ENCODE peak calls at places on chromosomes 13 and 19, in nine cellular contexts. L is AG09319, U is choroid plexus epithelial cell, Q is nephron progenitor cell, J is heart right ventricle, G is epithelial cell of esophagus, V is HFF-Myc, P is PC-3, R is fibroblast of lung. M is an unnamed sample.
A peak's percentile ranks its signal among the peaks of the same experiment; 100 is the strongest.

GRCh38 chr19:39046037-39046821 is 13.9 kb upstream of the FBXO27 start:
- DNase-seq in L (no peak), U (peak; percentile 10), Q (no peak), J (no peak), G (no peak), V (peak; percentile 30), P (peak; percentile 20), R (no peak), M (no peak)

GRCh38 chr13:19782049-19782726 is 557 bp downstream of the PSPC1 start:
- DNase-seq in L (peak; percentile 8), U (peak; percentile 67), Q (peak; percentile 60), J (peak; percentile 60), G (peak; percentile 57), V (no peak), P (peak; percentile 26), R (peak; percentile 57), M (peak; percentile 5)

GRCh38 chr19:54128441-54128725 is 9.2 kb upstream of the CNOT3 start:
- DNase-seq in L (no peak), U (no peak), Q (no peak), J (no peak), G (no peak), V (no peak), P (no peak), R (no peak), M (no peak)

GRCh38 chr13:34671136-34671535 is 270.9 kb upstream of the NBEA start:
- DNase-seq in L (no peak), U (no peak), Q (no peak), J (no peak), G (no peak), V (no peak), P (no peak), R (no peak), M (no peak)

GRCh38 chr13:111511805-111512504 is 191.5 kb downstream of the TEX29 start:
- DNase-seq in L (no peak), U (no peak), Q (no peak), J (no peak), G (no peak), V (no peak), P (no peak), R (no peak), M (no peak)

GRCh38 chr19:49413348-49413747 is 9.9 kb downstream of the PTH2 start:
- DNase-seq in L (no peak), U (no peak), Q (no peak), J (no peak), G (no peak), V (no peak), P (no peak), R (peak; percentile 8), M (no peak)

GRCh38 chr13:75279834-75280369 is 202.1 kb downstream of the TBC1D4 start:
- DNase-seq in L (no peak), U (no peak), Q (no peak), J (no peak), G (no peak), V (no peak), P (no peak), R (no peak), M (no peak)

GRCh38 chr19:51166846-51167490 is 24.9 kb downstream of the SIGLEC7 start:
- DNase-seq in L (no peak), U (peak; percentile 23), Q (no peak), J (no peak), G (no peak), V (no peak), P (no peak), R (no peak), M (no peak)

GRCh38 chr13:41311607-41312500 is 787 bp downstream of the NAA16 start:
- DNase-seq in L (no peak), U (peak; percentile 38), Q (peak; percentile 62), J (peak; percentile 49), G (peak; percentile 48), V (no peak), P (peak; percentile 35), R (peak; percentile 52), M (no peak)

GRCh38 chr19:5355076-5355475 is 14.5 kb upstream of the PTPRS start:
- DNase-seq in L (no peak), U (no peak), Q (no peak), J (no peak), G (no peak), V (no peak), P (peak; percentile 33), R (no peak), M (no peak)

GRCh38 chr13:48780713-48781341 is 127.1 kb downstream of the CYSLTR2 start:
- DNase-seq in L (no peak), U (no peak), Q (no peak), J (no peak), G (no peak), V (no peak), P (no peak), R (no peak), M (no peak)

GRCh38 chr19:33231511-33231910 is 5.9 kb upstream of the SLC7A10 start:
- DNase-seq in L (peak; percentile 15), U (peak; percentile 60), Q (no peak), J (no peak), G (peak; percentile 12), V (no peak), P (no peak), R (peak; percentile 69), M (peak; percentile 42)

GRCh38 chr13:93984876-93985275 is 494.6 kb downstream of the DCT start:
- DNase-seq in L (no peak), U (no peak), Q (no peak), J (no peak), G (no peak), V (no peak), P (no peak), R (no peak), M (no peak)

GRCh38 chr13:66886248-66886647 is 343.9 kb downstream of the PCDH9 start:
- DNase-seq in L (no peak), U (no peak), Q (no peak), J (no peak), G (peak; percentile 1), V (no peak), P (no peak), R (no peak), M (no peak)

GRCh38 chr19:35592226-35592625 is 6.3 kb downstream of the PMIS2 start:
- DNase-seq in L (no peak), U (peak; percentile 72), Q (peak; percentile 18), J (no peak), G (peak; percentile 73), V (no peak), P (peak; percentile 52), R (peak; percentile 62), M (no peak)

GRCh38 chr19:49570138-49570856 is 10.1 kb downstream of the NOSIP start:
- DNase-seq in L (peak; percentile 60), U (peak; percentile 91), Q (peak; percentile 60), J (no peak), G (peak; percentile 86), V (peak; percentile 77), P (peak; percentile 92), R (peak; percentile 89), M (peak; percentile 56)

GRCh38 chr19:4910594-4911273 is 1.4 kb downstream of the UHRF1 start:
- DNase-seq in L (no peak), U (peak; percentile 66), Q (peak; percentile 19), J (no peak), G (peak; percentile 39), V (no peak), P (peak; percentile 80), R (peak; percentile 46), M (no peak)

DNA sequence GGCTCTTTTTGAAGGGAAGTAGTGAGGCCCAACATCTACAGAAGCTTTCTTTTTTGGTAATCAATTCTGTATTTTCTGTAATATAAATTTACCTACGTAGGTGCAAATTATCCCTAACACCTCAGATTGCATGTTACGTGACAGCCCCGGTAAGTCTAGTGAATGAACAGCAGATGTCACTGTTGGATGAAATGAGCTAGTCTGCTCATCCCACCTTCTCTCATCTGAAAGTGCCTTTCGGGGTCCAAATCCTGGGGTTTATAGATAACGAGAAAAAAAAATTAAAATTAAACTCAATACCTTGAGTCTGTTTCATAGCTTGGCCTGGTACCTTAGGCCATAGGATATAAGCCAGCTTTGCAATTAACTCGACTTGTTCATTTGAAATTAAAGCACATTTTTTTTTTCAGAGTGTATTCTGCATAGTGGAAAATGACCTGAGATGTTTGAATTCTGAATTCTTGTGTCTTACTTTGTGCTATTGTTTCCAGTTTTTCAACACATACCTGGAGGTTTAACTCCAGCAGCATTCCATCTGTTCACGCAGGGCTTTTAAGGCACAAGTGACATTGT is 548.2 kb downstream of the GPC5 start:
- DNase-seq in L (no peak), U (peak; percentile 62), Q (peak; percentile 15), J (no peak), G (peak; percentile 30), V (no peak), P (peak; percentile 23), R (peak; percentile 54), M (no peak)
- TF ChIP-seq CTCF in L (no peak), U (peak; percentile 76), Q (peak; percentile 70), J (peak; percentile 6), G (peak; percentile 65), V (peak; percentile 18), P (peak; percentile 57), R (no peak), M (no peak)

GRCh38 chr19:40774916-40775631 is at the start of gene MIA:
- DNase-seq in L (no peak), U (no peak), Q (no peak), J (no peak), G (peak; percentile 18), V (no peak), P (no peak), R (no peak), M (no peak)
- TF ChIP-seq CTCF in L (no peak), U (no peak), Q (no peak), J (no peak), G (no peak), V (no peak), P (no peak), R (no peak), M (no peak)

DNA sequence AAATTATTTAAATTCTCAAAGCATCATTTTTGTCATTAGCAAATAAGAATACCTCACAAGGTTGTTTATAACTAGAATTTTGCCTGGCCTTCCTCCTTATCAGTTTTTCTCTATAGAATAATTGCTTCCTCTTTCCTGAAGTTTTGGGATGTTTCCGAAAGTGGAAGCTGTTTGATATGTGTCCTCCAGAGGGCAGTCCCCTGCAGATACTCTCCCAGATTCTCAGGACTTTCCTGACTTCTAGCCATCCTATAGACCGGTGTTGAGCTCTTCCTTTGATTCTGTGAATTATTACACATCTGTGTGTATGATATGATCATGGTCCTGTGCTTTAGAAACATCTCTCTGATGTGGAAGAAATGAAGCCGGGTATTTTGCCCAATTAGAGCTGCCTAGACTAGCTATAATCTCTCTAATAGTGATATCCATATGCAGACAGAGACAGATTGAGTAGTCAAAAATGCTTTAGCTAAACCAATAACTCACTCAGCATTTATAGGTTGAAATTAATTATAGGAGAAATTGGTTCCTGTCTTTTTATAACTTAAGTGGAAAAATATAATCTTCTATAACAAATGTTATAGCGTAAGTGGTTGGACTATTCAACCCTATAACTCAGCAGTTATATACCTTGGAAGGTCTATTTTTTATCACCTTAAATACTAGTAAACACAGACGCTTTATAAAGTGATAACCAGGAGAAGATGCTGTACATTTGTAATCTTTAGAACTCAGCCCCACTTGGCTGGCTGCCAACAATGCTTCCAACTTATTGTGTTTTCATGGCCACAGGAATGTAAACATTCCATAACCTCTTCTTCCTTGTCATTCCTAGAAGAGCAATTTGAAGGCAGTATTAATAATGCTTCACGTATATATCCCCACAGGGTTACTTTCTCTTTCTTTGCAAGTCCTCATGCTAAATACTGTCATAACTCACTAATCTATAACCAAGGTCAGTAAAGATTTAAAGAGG is 201.0 kb upstream of the RXFP2 start:
- DNase-seq in L (no peak), U (peak; percentile 65), Q (no peak), J (no peak), G (peak; percentile 39), V (peak; percentile 31), P (peak; percentile 59), R (peak; percentile 56), M (no peak)
- TF ChIP-seq CTCF in L (peak; percentile 73), U (peak; percentile 79), Q (peak; percentile 52), J (no peak), G (peak; percentile 52), V (peak; percentile 73), P (peak; percentile 64), R (peak; percentile 68), M (peak; percentile 77)

GRCh38 chr19:17322854-17323253 is 11.8 kb downstream of the ANO8 start:
- DNase-seq in L (no peak), U (no peak), Q (no peak), J (no peak), G (no peak), V (no peak), P (no peak), R (no peak), M (no peak)
- TF ChIP-seq CTCF in L (no peak), U (no peak), Q (no peak), J (no peak), G (no peak), V (no peak), P (no peak), R (no peak), M (no peak)